ENCODE peak calls at places on chromosomes 16 and 17, in seven cellular contexts. S is thyroid gland, Q is H1, G is Karpas-422, C is ascending aorta, Y is breast epithelium, P is mesendoderm. I is an unnamed sample.

GRCh38 chr17:78935419-78936323 is 10.5 kb upstream of the TIMP2 start:
- DNase-seq in P (no peak), S (no peak), C (peak; percentile 92), G (no peak), Q (no peak), Y (peak; percentile 45), I (peak; percentile 42)

GRCh38 chr17:19867094-19867653 is 562 bp downstream of the ULK2 start:
- DNase-seq in Q (peak; percentile 75), S (peak; percentile 79), C (peak; percentile 71), P (peak; percentile 85), Y (peak; percentile 36), G (no peak), I (peak; percentile 78)

GRCh38 chr16:87056083-87056482 is 261.1 kb downstream of the C16orf95 start:
- DNase-seq in Q (no peak), S (no peak), Y (no peak), C (peak; percentile 35), G (no peak), P (no peak), I (no peak)

GRCh38 chr17:55571095-55571494 is 59.8 kb upstream of the SMIM36 start:
- DNase-seq in S (no peak), Q (no peak), G (no peak), Y (no peak), C (no peak), P (no peak), I (no peak)

GRCh38 chr16:74034862-74035261 is 261.8 kb upstream of the PSMD7 start:
- DNase-seq in Q (no peak), S (no peak), P (peak; percentile 54), Y (no peak), G (peak; percentile 67), C (no peak), I (no peak)

GRCh38 chr16:19515765-19516164 is 6.1 kb downstream of the GDE1 start:
- DNase-seq in P (no peak), G (no peak), Q (no peak), S (no peak), C (no peak), Y (no peak), I (no peak)

GRCh38 chr17:75738218-75738802 is 17.1 kb downstream of the ITGB4 start:
- DNase-seq in Y (no peak), S (no peak), C (no peak), P (no peak), G (peak; percentile 70), Q (no peak), I (peak; percentile 53)

GRCh38 chr16:85350146-85350728 is 238.0 kb upstream of the CIBAR2 start:
- DNase-seq in S (no peak), G (no peak), Y (no peak), C (no peak), Q (no peak), P (no peak), I (peak; percentile 90)

GRCh38 chr17:15348030-15348429 is 6.6 kb upstream of the TEKT3 start:
- DNase-seq in S (peak; percentile 46), P (no peak), C (no peak), Y (no peak), G (no peak), Q (no peak), I (no peak)

GRCh38 chr17:56289321-56289720 is 136.0 kb downstream of the ANKFN1 start:
- DNase-seq in Q (no peak), C (no peak), P (no peak), S (no peak), G (no peak), Y (no peak), I (no peak)

GRCh38 chr16:71262391-71262790 is 26.8 kb downstream of the CMTR2 start:
- DNase-seq in C (no peak), P (no peak), Y (no peak), S (no peak), G (no peak), Q (no peak), I (no peak)

GRCh38 chr17:48693178-48693577 is 29.1 kb downstream of the PRAC1 start:
- DNase-seq in Q (no peak), C (no peak), G (no peak), S (no peak), Y (no peak), P (no peak), I (no peak)

GRCh38 chr17:48690655-48691054 is 31.7 kb downstream of the PRAC1 start:
- DNase-seq in Q (no peak), Y (no peak), S (no peak), G (no peak), C (no peak), P (no peak), I (no peak)

GRCh38 chr17:48692049-48692448 is 30.3 kb downstream of the PRAC1 start:
- DNase-seq in Y (no peak), C (no peak), G (no peak), Q (no peak), P (no peak), S (no peak), I (no peak)
- H3K4me1 ChIP-seq in Y (no peaks in the 10 kb centered on the region), C (no peaks in the 10 kb centered on the region), G (no peaks in the 10 kb centered on the region), Q (no peaks in the 10 kb centered on the region), P (no peaks in the 10 kb centered on the region), S (no peaks in the 10 kb centered on the region), I (no peaks in the 10 kb centered on the region)

GRCh38 chr16:90031931-90032663 is 12.8 kb upstream of the DBNDD1 start:
- DNase-seq in P (no peak), G (no peak), S (no peak), Y (no peak), C (no peak), Q (no peak), I (no peak)

GRCh38 chr16:90034504-90034903 is 15.2 kb upstream of the DBNDD1 start:
- DNase-seq in C (no peak), S (no peak), Y (no peak), P (no peak), G (no peak), Q (no peak), I (no peak)

GRCh38 chr16:90032664-90033346 is 13.5 kb upstream of the DBNDD1 start:
- DNase-seq in P (no peak), S (no peak), C (no peak), G (no peak), Q (no peak), Y (no peak), I (no peak)

GRCh38 chr16:90037202-90037765 is 18.0 kb upstream of the DBNDD1 start:
- DNase-seq in C (no peak), Q (no peak), P (no peak), S (no peak), G (no peak), Y (no peak), I (no peak)

GRCh38 chr16:90035902-90036301 is 16.6 kb upstream of the DBNDD1 start:
- DNase-seq in P (peak; percentile 81), S (no peak), Q (no peak), G (no peak), Y (no peak), C (no peak), I (no peak)
- H3K4me3 ChIP-seq in P (no peak overlapping the region), S (no peak overlapping the region), Q (no peak overlapping the region), G (no peak overlapping the region), Y (no peak overlapping the region), C (no peak overlapping the region), I (no peak overlapping the region)

GRCh38 chr17:6209829-6210228 is 139.7 kb downstream of the WSCD1 start:
- DNase-seq in S (no peak), G (no peak), P (no peak), Q (no peak), C (no peak), Y (no peak), I (no peak)
- H3K27me3 ChIP-seq in S (no peaks in the 10 kb centered on the region), G (no peaks in the 10 kb centered on the region), P (no peaks in the 10 kb centered on the region), Q (no peaks in the 10 kb centered on the region), C (no peaks in the 10 kb centered on the region), Y (peaks cover 40% of the 10 kb centered on the region), I (no peaks in the 10 kb centered on the region)

GRCh38 chr16:63702981-63703590 is 1418.8 kb downstream of the CDH11 start:
- DNase-seq in C (no peak), Y (no peak), G (peak; percentile 63), Q (peak; percentile 49), S (no peak), P (peak; percentile 38), I (peak; percentile 41)
- H3K4me1 ChIP-seq in C (no peaks in the 10 kb centered on the region), Y (no peaks in the 10 kb centered on the region), G (peaks cover 5% of the 10 kb centered on the region), Q (no peaks in the 10 kb centered on the region), S (no peaks in the 10 kb centered on the region), P (no peaks in the 10 kb centered on the region), I (peaks cover 15% of the 10 kb centered on the region)

I was measured in body of pancreas.